ENCODE peak calls at places on chromosomes 1 and 21, in five cellular contexts. U is lower lobe of right lung, D is adrenal gland, S is thyroid gland, I is left ventricle myocardium inferior. W is an unnamed sample. For H3K4me1, the result is how much of the 10 kb centered on the place peaks cover.

GRCh38 chr1:231039161-231040018 is 664 bp downstream of the FAM89A start:
- DNase-seq in U (peak), D (peak), S (peak), I (peak), W (no peak)

GRCh38 chr21:38351176-38351959 is 94.6 kb downstream of the KCNJ15 start:
- DNase-seq in U (no peak), D (no peak), S (no peak), I (no peak), W (no peak)

GRCh38 chr1:33130297-33130696 is 49.3 kb downstream of the AZIN2 start:
- DNase-seq in U (no peak), D (peak), S (no peak), I (no peak), W (no peak)

GRCh38 chr1:161115132-161115711 is 2.6 kb downstream of the PFDN2 start:
- DNase-seq in U (no peak), D (no peak), S (no peak), I (no peak), W (no peak)

GRCh38 chr1:151135433-151136385 is 10.7 kb downstream of the SEMA6C start:
- DNase-seq in U (no peak), D (peak), S (no peak), I (no peak), W (no peak)

GRCh38 chr1:62852253-62852652 is 68.3 kb downstream of the ATG4C start:
- DNase-seq in U (no peak), D (no peak), S (no peak), I (no peak), W (no peak)

GRCh38 chr21:44482581-44483287 is 27.4 kb downstream of the LRRC3 start:
- DNase-seq in U (no peak), D (no peak), S (no peak), I (no peak), W (no peak)

GRCh38 chr1:15747378-15747777 is 5.1 kb downstream of the TMEM82 start:
- DNase-seq in U (no peak), D (no peak), S (no peak), I (no peak), W (peak)

GRCh38 chr1:53285969-53286760 is 41.7 kb downstream of the LRP8 start:
- DNase-seq in U (no peak), D (no peak), S (no peak), I (no peak), W (no peak)

GRCh38 chr1:203124546-203125317 is 2.8 kb upstream of the ADORA1 start:
- DNase-seq in U (no peak), D (peak), S (no peak), I (no peak), W (no peak)

GRCh38 chr1:205374205-205375078 is 17.7 kb upstream of the KLHDC8A start:
- DNase-seq in U (no peak), D (peak), S (peak), I (no peak), W (no peak)

GRCh38 chr1:33517596-33518250 is 45.3 kb downstream of the ZSCAN20 start:
- DNase-seq in U (no peak), D (no peak), S (no peak), I (no peak), W (no peak)

GRCh38 chr1:178530037-178530402 is 17.1 kb downstream of the TEX35 start:
- DNase-seq in U (no peak), D (peak), S (no peak), I (no peak), W (no peak)

GRCh38 chr1:174794861-174795260 is 204.9 kb upstream of the CACYBP start:
- DNase-seq in U (no peak), D (no peak), S (no peak), I (no peak), W (no peak)

GRCh38 chr1:115198938-115199337 is 109.6 kb upstream of the TSPAN2 start:
- DNase-seq in U (no peak), D (peak), S (peak), I (peak), W (peak)

GRCh38 chr1:230160957-230161771 is 94.1 kb downstream of the GALNT2 start:
- DNase-seq in U (no peak), D (peak), S (no peak), I (no peak), W (no peak)

GRCh38 chr1:8015036-8015808 is 10.9 kb downstream of the ERRFI1 start:
- DNase-seq in U (no peak), D (peak), S (peak), I (no peak), W (peak)

GRCh38 chr1:228456252-228457016 is 30.7 kb upstream of the RNF187 start:
- DNase-seq in U (no peak), D (no peak), S (no peak), I (no peak), W (no peak)

GRCh38 chr21:36628096-36628495 is 70.8 kb upstream of the SIM2 start:
- DNase-seq in U (no peak), D (no peak), S (no peak), I (no peak), W (no peak)

GRCh38 chr1:15027515-15027948 is 126.0 kb upstream of the TMEM51 start:
- DNase-seq in U (peak), D (peak), S (peak), I (peak), W (peak)

GRCh38 chr1:86741947-86742572 is 37.7 kb downstream of the SH3GLB1 start:
- DNase-seq in U (no peak), D (peak), S (peak), I (no peak), W (no peak)

GRCh38 chr1:14924012-14924452 is 229.5 kb upstream of the TMEM51 start:
- DNase-seq in U (peak), D (peak), S (peak), I (peak), W (peak)

GRCh38 chr1:177620636-177621190 is 349.1 kb downstream of the SEC16B start:
- DNase-seq in U (no peak), D (no peak), S (no peak), I (no peak), W (no peak)

GRCh38 chr1:182173791-182174190 is 112.3 kb upstream of the ZNF648 start:
- DNase-seq in U (no peak), D (no peak), S (no peak), I (peak), W (peak)

GRCh38 chr1:23168462-23169218 is at the start of gene LUZP1:
- DNase-seq in U (peak), D (peak), S (peak), I (peak), W (peak)

GRCh38 chr1:155646307-155646706 is 36.3 kb downstream of the MSTO1 start:
- DNase-seq in U (no peak), D (no peak), S (no peak), I (peak), W (no peak)

GRCh38 chr1:36089393-36090121 is 865 bp downstream of the ADPRS start:
- DNase-seq in U (no peak), D (peak), S (peak), I (no peak), W (no peak)

GRCh38 chr1:21909787-21910503 is 27.2 kb downstream of the HSPG2 start:
- DNase-seq in U (no peak), D (peak), S (peak), I (peak), W (peak)

GRCh38 chr1:205772607-205773032 is 2.7 kb downstream of the RAB29 start:
- DNase-seq in U (no peak), D (no peak), S (no peak), I (no peak), W (no peak)

GRCh38 chr1:159172599-159173291 is 1.3 kb downstream of the CADM3 start:
- DNase-seq in U (no peak), D (no peak), S (no peak), I (peak), W (no peak)

DNA sequence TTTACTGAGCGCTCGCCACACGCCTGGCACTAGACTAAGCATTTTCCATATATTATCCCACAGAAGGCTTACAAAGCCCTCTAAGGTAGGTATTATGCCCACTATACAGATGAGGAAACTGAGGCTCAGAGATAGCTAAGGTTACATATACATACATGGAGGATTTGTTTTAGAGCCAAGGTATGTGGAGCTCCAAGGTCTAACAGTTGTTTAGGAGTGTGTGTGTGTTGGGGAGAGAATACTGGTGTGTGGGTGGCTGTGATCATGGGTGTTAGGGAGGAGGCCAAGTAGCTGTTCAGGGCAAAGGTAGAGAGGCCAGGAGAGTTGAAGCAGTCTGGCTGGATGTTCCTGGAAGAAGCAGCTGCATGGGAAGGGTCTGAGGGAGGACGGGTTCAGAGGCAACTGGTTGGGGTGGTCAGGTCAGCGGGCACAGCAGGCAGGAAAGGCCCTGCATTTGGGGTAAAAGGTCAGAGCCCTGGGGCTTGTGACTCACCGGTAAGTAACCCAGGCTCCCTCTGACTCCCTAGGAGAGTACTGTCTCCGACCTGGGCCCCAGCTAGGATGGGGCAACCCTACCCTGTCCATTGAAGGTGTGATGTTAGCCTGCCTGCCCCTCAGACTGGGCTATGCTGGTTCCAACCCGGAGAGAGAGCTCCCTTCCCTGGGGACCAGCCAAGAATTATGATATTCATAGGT is 5.1 kb upstream of the LDLRAP1 start:
- DNase-seq in U (no peak), D (no peak), S (no peak), I (no peak), W (no peak)
- H3K4me1 ChIP-seq in U (under half), D (under half), S (under half), I (under half), W (under half)

GRCh38 chr1:98054786-98055185 is 134.0 kb upstream of the DPYD start:
- DNase-seq in U (no peak), D (no peak), S (no peak), I (no peak), W (no peak)
- H3K4me3 ChIP-seq in U (no peak), D (no peak), S (no peak), I (no peak), W (no peak)

DNA sequence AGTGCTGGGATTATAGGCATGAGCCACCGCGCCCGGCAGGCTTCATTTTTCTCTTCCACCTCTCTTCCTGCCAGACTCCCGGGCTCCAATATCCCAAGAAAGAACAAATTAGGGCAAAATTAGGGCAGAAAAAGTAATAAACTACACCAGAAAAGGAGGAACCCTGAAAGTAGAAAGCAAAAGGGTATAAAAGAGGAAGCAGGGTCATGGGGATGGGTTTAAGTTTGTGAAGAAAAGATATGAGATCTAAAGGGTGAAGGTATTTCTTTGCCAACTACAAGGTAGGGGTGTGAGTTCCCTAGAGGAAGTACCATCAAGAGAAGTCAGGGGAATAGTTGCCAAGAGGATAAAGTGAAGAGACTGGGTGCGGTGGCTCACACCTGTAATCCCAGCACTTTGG is 9.9 kb downstream of the PTPN22 start:
- DNase-seq in U (no peak), D (no peak), S (no peak), I (no peak), W (no peak)
- H3K4me1 ChIP-seq in U (under half), D (under half), S (under half), I (under half), W (under half)

GRCh38 chr21:34845521-34846213 is 176.9 kb downstream of the CLIC6 start:
- DNase-seq in U (peak), D (no peak), S (no peak), I (no peak), W (no peak)
- H3K4me3 ChIP-seq in U (no peak), D (no peak), S (no peak), I (no peak), W (no peak)

DNA sequence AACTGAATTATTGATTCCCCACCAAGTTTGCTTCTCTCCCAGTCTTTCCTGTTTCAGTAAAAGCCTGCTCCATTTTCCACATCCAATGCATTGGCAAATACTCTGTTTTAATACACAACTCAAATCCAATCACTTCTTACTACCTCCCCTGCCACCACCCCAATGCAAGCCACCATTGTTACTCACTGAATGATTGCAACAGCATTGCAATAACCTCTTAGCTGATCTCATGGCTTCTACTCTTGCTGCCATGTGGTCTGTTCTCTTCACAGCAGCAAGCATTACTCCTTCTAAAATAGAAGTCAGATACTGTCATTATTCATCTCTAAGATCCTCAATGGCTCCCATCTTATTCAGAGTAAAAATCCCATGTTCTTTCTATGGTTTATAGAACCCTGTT is 123.4 kb downstream of the ATP6V1G3 start:
- DNase-seq in U (no peak), D (no peak), S (no peak), I (no peak), W (no peak)
- H3K4me1 ChIP-seq in U (under half), D (under half), S (under half), I (under half), W (under half)

DNA sequence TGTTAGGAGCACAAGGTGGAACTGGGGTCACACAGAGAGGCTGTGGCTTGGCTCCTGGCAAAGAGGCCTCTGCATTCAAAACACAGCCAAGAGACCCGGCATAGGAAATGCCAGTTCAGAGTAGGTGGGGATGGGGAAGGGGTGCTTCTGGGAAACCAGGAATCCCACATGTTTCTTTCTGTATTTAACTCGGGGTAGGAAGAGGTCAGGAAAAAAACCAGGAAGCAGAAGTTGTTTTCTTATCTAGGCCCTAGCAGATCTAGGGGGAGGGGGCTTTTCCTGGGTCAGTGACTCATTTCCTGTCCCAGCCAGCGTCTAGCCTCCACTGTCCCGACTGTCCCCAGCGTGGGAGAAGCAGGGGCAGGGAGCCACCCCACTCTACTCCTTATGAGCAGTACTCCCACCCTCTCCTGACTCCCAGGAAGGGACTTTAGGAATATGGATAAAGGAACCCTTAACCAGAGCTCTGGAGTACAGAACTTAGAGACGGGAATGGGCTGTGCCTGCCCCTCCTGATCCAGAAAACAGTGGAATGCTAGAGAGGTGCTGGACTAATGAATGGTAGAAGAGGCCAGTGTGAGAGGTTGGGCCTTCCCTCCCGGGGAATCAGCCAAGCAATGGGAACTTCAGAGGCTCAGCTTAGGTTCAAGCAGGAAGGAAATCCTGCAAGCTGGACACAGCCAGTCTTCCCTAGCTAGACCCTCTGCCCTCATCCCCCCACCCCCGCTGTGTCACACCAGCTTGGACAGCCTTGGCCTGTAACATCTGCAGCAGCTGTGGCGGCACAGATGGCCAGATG is 5.7 kb downstream of the FHL3 start:
- DNase-seq in U (peak), D (peak), S (peak), I (peak), W (peak)
- H3K4me3 ChIP-seq in U (peak), D (no peak), S (no peak), I (peak), W (no peak)

GRCh38 chr1:198559362-198559761 is 18.9 kb upstream of the ATP6V1G3 start:
- DNase-seq in U (no peak), D (no peak), S (no peak), I (no peak), W (no peak)
- H3K4me1 ChIP-seq in U (under half), D (under half), S (under half), I (under half), W (under half)

GRCh38 chr1:31798433-31799195 is 17.2 kb downstream of the SPOCD1 start:
- DNase-seq in U (peak), D (peak), S (no peak), I (no peak), W (no peak)

GRCh38 chr1:31798086-31798432 is 17.8 kb downstream of the SPOCD1 start:
- DNase-seq in U (no peak), D (peak), S (no peak), I (no peak), W (no peak)

GRCh38 chr1:31796707-31797106 is 19.1 kb downstream of the SPOCD1 start:
- DNase-seq in U (peak), D (peak), S (no peak), I (no peak), W (no peak)

GRCh38 chr1:31795801-31796621 is 19.8 kb downstream of the SPOCD1 start:
- DNase-seq in U (peak), D (peak), S (peak), I (no peak), W (no peak)

GRCh38 chr1:31797216-31797615 is 18.6 kb downstream of the SPOCD1 start:
- DNase-seq in U (peak), D (no peak), S (no peak), I (no peak), W (no peak)
- H3K4me3 ChIP-seq in U (no peak), D (no peak), S (no peak), I (no peak), W (no peak)

GRCh38 chr21:25732091-25732760 is 2.5 kb downstream of the ATP5PF start:
- DNase-seq in U (no peak), D (no peak), S (no peak), I (no peak), W (no peak)

GRCh38 chr21:25735895-25736597 is 1.3 kb downstream of the GABPA start:
- DNase-seq in U (no peak), D (no peak), S (no peak), I (no peak), W (no peak)

GRCh38 chr21:25735221-25735894 is 586 bp downstream of the GABPA start:
- DNase-seq in U (peak), D (peak), S (peak), I (peak), W (peak)

GRCh38 chr21:25733859-25734653 is 648 bp downstream of the ATP5PF start:
- DNase-seq in U (no peak), D (no peak), S (peak), I (no peak), W (no peak)

GRCh38 chr21:25734654-25735220 is at the start of the genes ATP5PF and GABPA:
- DNase-seq in U (peak), D (peak), S (peak), I (peak), W (peak)
- H3K4me1 ChIP-seq in U (half or more), D (under half), S (under half), I (half or more), W (under half)

W was measured in uterus.